ENCODE peak calls at places on chromosomes 3 and 15, in four cellular contexts. X, M, E and D are unnamed samples.

GRCh38 chr15:81400640-81401236 is 26.7 kb upstream of the TMC3 start:
- DNase-seq in X (peak), M (no peak), E (no peak), D (peak)

GRCh38 chr15:57301307-57301706 is 75.0 kb upstream of the CGNL1 start:
- DNase-seq in X (no peak), M (no peak), E (no peak), D (peak)

GRCh38 chr15:73948982-73949381 is 22.7 kb downstream of the LOXL1 start:
- DNase-seq in X (no peak), M (no peak), E (no peak), D (no peak)

GRCh38 chr3:83218383-83219200 is 1457.1 kb upstream of the GBE1 start:
- DNase-seq in X (no peak), M (no peak), E (no peak), D (no peak)

GRCh38 chr3:160941885-160942494 is 163.2 kb downstream of the B3GALNT1 start:
- DNase-seq in X (peak), M (peak), E (no peak), D (peak)

GRCh38 chr15:70501849-70502248 is 261.5 kb downstream of the UACA start:
- DNase-seq in X (no peak), M (no peak), E (no peak), D (no peak)

GRCh38 chr15:60479711-60480110 is 769 bp upstream of the ICE2 start:
- DNase-seq in X (peak), M (no peak), E (no peak), D (peak)

GRCh38 chr3:77186319-77186718 is 146.4 kb downstream of the ROBO2 start:
- DNase-seq in X (no peak), M (no peak), E (no peak), D (no peak)

GRCh38 chr3:144499346-144499745 is 527.7 kb downstream of the DIPK2A start:
- DNase-seq in X (no peak), M (no peak), E (no peak), D (peak)

GRCh38 chr15:101651753-101652097 is 456 bp downstream of the TM2D3 start:
- DNase-seq in X (no peak), M (no peak), E (no peak), D (no peak)

GRCh38 chr3:72475258-72476138 is 372.7 kb downstream of the SHQ1 start:
- DNase-seq in X (no peak), M (no peak), E (no peak), D (peak)

GRCh38 chr3:46909535-46910161 is 32.1 kb downstream of the PTH1R start:
- DNase-seq in X (no peak), M (peak), E (peak), D (peak)

GRCh38 chr3:107990926-107991325 is 99.9 kb downstream of the CD47 start:
- DNase-seq in X (no peak), M (no peak), E (no peak), D (no peak)

GRCh38 chr15:73989001-73989798 is 2.9 kb downstream of the STOML1 start:
- DNase-seq in X (no peak), M (no peak), E (no peak), D (no peak)

GRCh38 chr3:61560452-61561373 is 658 bp upstream of the PTPRG start:
- DNase-seq in X (no peak), M (peak), E (peak), D (peak)

GRCh38 chr15:69951511-69952209 is 146.1 kb downstream of the TLE3 start:
- DNase-seq in X (no peak), M (no peak), E (no peak), D (no peak)

DNA sequence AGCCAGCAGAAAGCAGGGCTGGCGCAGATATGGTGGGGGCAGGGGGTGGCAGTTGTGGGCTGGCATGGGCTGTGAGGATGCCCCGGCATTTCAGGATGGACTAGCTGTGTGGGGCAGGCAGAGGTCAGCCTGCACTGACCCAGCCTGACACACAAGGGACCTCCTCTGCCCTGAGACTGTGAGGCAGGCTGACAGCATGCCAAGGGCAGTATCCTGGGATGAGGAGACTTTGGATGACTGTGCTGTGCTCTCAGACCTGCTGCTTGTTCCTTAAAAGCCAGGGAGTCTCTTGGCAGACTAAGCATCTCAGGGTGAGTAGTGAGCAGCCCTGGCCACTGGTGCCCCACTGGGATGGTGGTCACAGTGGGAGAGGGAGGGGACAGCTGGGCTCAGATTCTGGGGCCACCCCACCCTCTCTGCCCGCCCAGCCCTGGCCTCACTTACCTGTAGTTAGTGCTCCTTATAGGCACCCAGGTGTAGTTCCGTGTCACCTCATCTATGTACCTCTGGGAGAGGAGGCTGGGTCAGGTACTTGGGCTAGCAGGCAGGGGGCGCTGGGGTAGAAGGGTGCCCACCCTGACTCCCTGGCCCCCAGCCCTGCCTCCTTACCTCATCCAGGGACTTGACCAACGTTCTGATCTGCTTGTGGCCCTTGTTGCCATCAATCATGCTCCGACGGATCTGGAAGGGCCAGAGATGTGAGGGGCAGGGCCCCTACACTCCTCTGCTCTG is 16.0 kb upstream of the TMEM115 start:
- DNase-seq in X (no peak), M (no peak), E (no peak), D (no peak)
- TF ChIP-seq CTCF in X (peak), M (no peak), E (no peak), D (no peak)

DNA sequence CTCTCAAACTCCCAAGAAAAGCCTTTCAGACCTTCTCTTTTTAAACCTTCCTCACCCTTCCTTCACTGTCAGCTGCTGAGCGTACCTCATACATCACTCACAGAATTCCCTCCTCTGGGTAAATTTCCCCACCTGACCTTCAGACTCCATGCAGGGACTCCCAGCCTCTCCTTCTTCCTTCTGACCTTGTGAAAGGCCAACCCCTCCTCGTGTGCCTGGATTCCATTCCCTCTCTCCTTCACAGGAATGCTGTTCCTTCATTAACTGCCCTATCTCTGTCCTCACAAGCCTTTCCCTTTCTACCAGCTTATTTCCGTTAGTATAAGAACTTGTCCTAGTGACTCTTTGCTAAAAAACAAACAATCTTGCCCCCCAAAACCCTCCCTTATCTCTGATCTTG is 69.7 kb upstream of the MME start:
- DNase-seq in X (no peak), M (no peak), E (no peak), D (no peak)
- H3K4me3 ChIP-seq in X (no peak), M (no peak), E (no peak), D (no peak)

GRCh38 chr3:73552700-73553099 is 72.0 kb downstream of the PDZRN3 start:
- DNase-seq in X (no peak), M (no peak), E (no peak), D (no peak)

GRCh38 chr3:73561494-73561893 is 63.2 kb downstream of the PDZRN3 start:
- DNase-seq in X (no peak), M (peak), E (no peak), D (no peak)

GRCh38 chr3:73559730-73560129 is 65.0 kb downstream of the PDZRN3 start:
- DNase-seq in X (no peak), M (no peak), E (no peak), D (no peak)

GRCh38 chr3:73558399-73559075 is 66.2 kb downstream of the PDZRN3 start:
- DNase-seq in X (no peak), M (no peak), E (no peak), D (no peak)

GRCh38 chr3:73556520-73557371 is 68.0 kb downstream of the PDZRN3 start:
- DNase-seq in X (no peak), M (no peak), E (no peak), D (no peak)
- TF ChIP-seq CTCF in X (no peak), M (no peak), E (no peak), D (no peak)

DNA sequence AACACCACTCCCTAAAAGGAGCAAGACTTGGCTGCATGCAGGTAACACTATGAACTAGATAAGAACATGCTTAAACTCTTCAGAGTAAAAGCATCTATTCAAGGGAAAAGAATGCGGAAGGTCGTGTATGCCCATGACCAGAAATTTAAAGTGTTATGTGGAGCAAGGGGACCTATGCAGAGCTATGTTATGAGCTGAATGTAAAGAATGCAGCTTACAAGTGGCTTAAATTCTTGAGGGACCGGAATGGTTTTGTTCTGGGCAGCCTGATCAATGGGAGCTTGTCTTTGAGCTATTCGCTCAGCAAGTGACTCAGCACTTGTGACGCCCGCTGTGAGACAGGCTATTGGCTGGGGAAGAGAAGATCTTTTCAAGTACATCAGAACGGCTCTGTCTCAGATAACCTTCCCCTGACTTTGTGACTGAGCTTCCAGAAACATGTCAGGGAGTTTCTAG is 367.5 kb upstream of the THBS1 start:
- DNase-seq in X (no peak), M (peak), E (no peak), D (no peak)
- H3K4me3 ChIP-seq in X (no peak), M (no peak), E (no peak), D (no peak)